ENCODE peak calls at places on chromosome 11, in four cellular contexts. One of them, this sample, is unnamed.

GRCh38 chr11:61482513-61482912 is 26.0 kb upstream of the LRRC10B start:
- DNase-seq in thoracic aorta: no peak
- DNase-seq in pancreas: peak; percentile 68
- DNase-seq in IMR-90: no peak
- DNase-seq in this sample: no peak

GRCh38 chr11:13064593-13064992 is 55.5 kb downstream of the RASSF10 start:
- DNase-seq in IMR-90: no peak
- DNase-seq in thoracic aorta: no peak
- DNase-seq in pancreas: no peak
- DNase-seq in this sample: no peak

GRCh38 chr11:58254936-58255335 is 13.1 kb downstream of the OR10W1 start:
- DNase-seq in thoracic aorta: no peak
- DNase-seq in IMR-90: peak; percentile 18
- DNase-seq in pancreas: no peak
- DNase-seq in this sample: no peak

GRCh38 chr11:9529333-9529648 is 44.2 kb upstream of the WEE1 start:
- DNase-seq in thoracic aorta: no peak
- DNase-seq in IMR-90: no peak
- DNase-seq in pancreas: peak; percentile 75
- DNase-seq in this sample: peak; percentile 46

GRCh38 chr11:2466869-2467694 is 22.3 kb downstream of the KCNQ1 start:
- DNase-seq in thoracic aorta: no peak
- DNase-seq in IMR-90: no peak
- DNase-seq in pancreas: no peak
- DNase-seq in this sample: no peak

GRCh38 chr11:79809487-79809886 is 368.7 kb upstream of the TENM4 start:
- DNase-seq in thoracic aorta: no peak
- DNase-seq in pancreas: no peak
- DNase-seq in IMR-90: no peak
- DNase-seq in this sample: no peak

GRCh38 chr11:63564056-63564784 is 1.0 kb upstream of the PLAAT2 start:
- DNase-seq in IMR-90: no peak
- DNase-seq in pancreas: no peak
- DNase-seq in thoracic aorta: no peak
- DNase-seq in this sample: peak; percentile 14

GRCh38 chr11:62033191-62034044 is 66.0 kb upstream of the FTH1 start:
- DNase-seq in thoracic aorta: no peak
- DNase-seq in pancreas: no peak
- DNase-seq in IMR-90: no peak
- DNase-seq in this sample: no peak

GRCh38 chr11:111428113-111428876 is 49.2 kb upstream of the POU2AF1 start:
- DNase-seq in IMR-90: no peak
- DNase-seq in pancreas: no peak
- DNase-seq in thoracic aorta: no peak
- DNase-seq in this sample: no peak

GRCh38 chr11:26558191-26558590 is 13.9 kb downstream of the MUC15 start:
- DNase-seq in thoracic aorta: no peak
- DNase-seq in IMR-90: no peak
- DNase-seq in pancreas: no peak
- DNase-seq in this sample: no peak

GRCh38 chr11:86955674-86956522 is 703 bp upstream of the FZD4 start:
- DNase-seq in thoracic aorta: peak; percentile 38
- DNase-seq in IMR-90: peak; percentile 61
- DNase-seq in pancreas: peak; percentile 88
- DNase-seq in this sample: peak; percentile 76

GRCh38 chr11:106482920-106483761 is 405.7 kb downstream of the AASDHPPT start:
- DNase-seq in pancreas: no peak
- DNase-seq in thoracic aorta: no peak
- DNase-seq in IMR-90: peak; percentile 84
- DNase-seq in this sample: peak; percentile 8

DNA sequence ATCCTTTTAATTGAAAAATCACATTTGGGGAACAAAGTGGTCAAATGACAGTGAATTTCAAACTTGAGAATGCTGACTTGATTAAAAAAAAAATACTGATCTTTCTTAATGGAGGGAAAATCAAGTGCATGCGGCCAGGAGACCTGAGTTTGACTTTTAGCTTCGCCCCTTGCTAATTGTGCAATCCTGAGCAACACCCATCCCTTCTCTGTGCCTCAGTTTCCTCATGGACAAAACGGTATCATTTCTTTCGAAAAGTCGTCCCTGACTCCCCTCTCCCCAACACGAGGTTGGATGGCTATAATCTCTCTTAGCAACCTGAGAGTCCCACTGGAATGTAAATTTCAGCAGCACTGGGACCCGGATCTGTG is 959 bp upstream of the FJX1 start:
- DNase-seq in pancreas: no peak
- DNase-seq in thoracic aorta: no peak
- DNase-seq in IMR-90: no peak
- DNase-seq in this sample: no peak
- H3K4me3 ChIP-seq in pancreas: no peak overlapping the region
- H3K4me3 ChIP-seq in thoracic aorta: peak overlapping the region; percentile 76
- H3K4me3 ChIP-seq in IMR-90: peak overlapping the region; percentile 67
- H3K4me3 ChIP-seq in this sample: peak overlapping the region; percentile 83

GRCh38 chr11:115736146-115736545 is 231.9 kb upstream of the CADM1 start:
- DNase-seq in thoracic aorta: no peak
- DNase-seq in IMR-90: no peak
- DNase-seq in pancreas: no peak
- DNase-seq in this sample: no peak
- TF ChIP-seq CTCF in thoracic aorta: no peak
- TF ChIP-seq CTCF in IMR-90: no peak
- TF ChIP-seq CTCF in pancreas: no peak
- TF ChIP-seq CTCF in this sample: no peak

GRCh38 chr11:16791494-16791961 is 53.1 kb downstream of the C11orf58 start:
- DNase-seq in thoracic aorta: peak; percentile 62
- DNase-seq in pancreas: no peak
- DNase-seq in IMR-90: peak; percentile 95
- DNase-seq in this sample: no peak
- H3K4me3 ChIP-seq in thoracic aorta: peak overlapping the region; percentile 25
- H3K4me3 ChIP-seq in pancreas: no peak overlapping the region
- H3K4me3 ChIP-seq in IMR-90: no peak overlapping the region
- H3K4me3 ChIP-seq in this sample: no peak overlapping the region

GRCh38 chr11:60459345-60459744 is 3.7 kb downstream of the MS4A1 start:
- DNase-seq in pancreas: no peak
- DNase-seq in thoracic aorta: no peak
- DNase-seq in IMR-90: no peak
- DNase-seq in this sample: no peak
- TF ChIP-seq CTCF in pancreas: no peak
- TF ChIP-seq CTCF in thoracic aorta: no peak
- TF ChIP-seq CTCF in IMR-90: no peak
- TF ChIP-seq CTCF in this sample: no peak

DNA sequence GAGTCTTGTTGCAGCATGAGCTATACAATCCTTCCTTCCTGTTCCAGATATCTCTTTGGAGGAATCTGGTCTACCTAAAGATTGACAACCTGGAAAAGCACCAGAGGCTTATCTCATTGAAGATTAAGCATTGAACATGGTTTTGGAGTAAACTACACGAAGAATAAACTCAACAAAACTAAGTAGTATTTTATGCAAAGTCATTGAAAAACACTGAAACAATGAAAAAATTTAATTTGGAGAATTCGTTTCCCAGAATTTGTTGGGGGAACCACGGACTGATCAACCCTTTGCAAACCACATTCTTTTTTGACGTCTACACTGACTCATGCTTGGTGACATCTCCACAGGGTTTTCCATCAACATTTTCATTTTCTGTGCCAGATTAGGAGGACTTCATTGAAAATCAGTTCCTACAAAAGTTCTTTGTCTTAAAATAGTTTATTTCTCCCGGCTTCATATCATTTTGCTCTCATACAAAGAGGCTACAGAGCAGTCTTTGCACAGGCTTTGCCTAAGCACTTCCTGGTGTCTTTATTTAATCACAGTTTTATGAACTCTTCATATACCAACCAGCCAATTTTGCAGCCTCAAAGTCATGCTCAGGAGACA is 186.4 kb downstream of the C11orf91 start:
- DNase-seq in IMR-90: no peak
- DNase-seq in pancreas: no peak
- DNase-seq in thoracic aorta: no peak
- DNase-seq in this sample: no peak
- H3K4me3 ChIP-seq in IMR-90: no peak overlapping the region
- H3K4me3 ChIP-seq in pancreas: no peak overlapping the region
- H3K4me3 ChIP-seq in thoracic aorta: no peak overlapping the region
- H3K4me3 ChIP-seq in this sample: no peak overlapping the region

GRCh38 chr11:68312780-68313573 is 586 bp downstream of the LRP5 start:
- DNase-seq in IMR-90: no peak
- DNase-seq in thoracic aorta: no peak
- DNase-seq in pancreas: peak; percentile 76
- DNase-seq in this sample: no peak
- TF ChIP-seq CTCF in IMR-90: no peak
- TF ChIP-seq CTCF in thoracic aorta: no peak
- TF ChIP-seq CTCF in pancreas: no peak
- TF ChIP-seq CTCF in this sample: no peak